ENCODE peak calls at places on chromosome 16, in ten cellular contexts. O, J, K, Z, E, C, T, L, D and V are unnamed samples.

GRCh38 chr16:1920727-1921155 is 2.5 kb upstream of the HS3ST6 start:
- DNase-seq in O (no peak), J (peak; percentile 75), K (no peak), Z (no peak), E (peak; percentile 82), C (peak; percentile 61), T (peak; percentile 93), L (no peak), D (peak; percentile 41), V (peak; percentile 52)

GRCh38 chr16:55655709-55656694 is at the start of gene SLC6A2:
- DNase-seq in O (peak; percentile 37), J (no peak), K (no peak), Z (no peak), E (peak; percentile 75), C (no peak), T (peak; percentile 82), L (no peak), D (no peak), V (no peak)

GRCh38 chr16:86045601-86045971 is 146.6 kb downstream of the IRF8 start:
- DNase-seq in O (no peak), J (no peak), K (no peak), Z (no peak), E (peak; percentile 14), C (peak; percentile 1), T (no peak), L (no peak), D (no peak), V (no peak)

GRCh38 chr16:12535535-12536411 is 267.9 kb downstream of the CPPED1 start:
- DNase-seq in O (no peak), J (no peak), K (no peak), Z (no peak), E (no peak), C (no peak), T (peak; percentile 88), L (no peak), D (peak; percentile 25), V (no peak)

GRCh38 chr16:70483426-70483825 is 29.0 kb downstream of the FCSK start:
- DNase-seq in O (no peak), J (no peak), K (no peak), Z (no peak), E (no peak), C (no peak), T (no peak), L (no peak), D (no peak), V (no peak)

GRCh38 chr16:57958544-57958943 is 12.4 kb downstream of the CNGB1 start:
- DNase-seq in O (no peak), J (no peak), K (no peak), Z (no peak), E (no peak), C (no peak), T (no peak), L (no peak), D (no peak), V (no peak)

GRCh38 chr16:20853076-20853597 is 46.8 kb downstream of the REXO5 start:
- DNase-seq in O (no peak), J (no peak), K (no peak), Z (no peak), E (peak; percentile 58), C (no peak), T (no peak), L (no peak), D (no peak), V (no peak)

GRCh38 chr16:30585022-30585399 is 486 bp downstream of the ZNF785 start:
- DNase-seq in O (no peak), J (no peak), K (no peak), Z (no peak), E (peak; percentile 28), C (peak; percentile 30), T (peak; percentile 37), L (no peak), D (no peak), V (peak; percentile 28)

GRCh38 chr16:61936522-61936921 is 99.7 kb downstream of the CDH8 start:
- DNase-seq in O (no peak), J (no peak), K (no peak), Z (no peak), E (no peak), C (no peak), T (peak; percentile 36), L (no peak), D (no peak), V (no peak)

GRCh38 chr16:73122604-73123386 is 74.9 kb upstream of the ZFHX3 start:
- DNase-seq in O (peak; percentile 44), J (no peak), K (peak; percentile 36), Z (peak; percentile 53), E (no peak), C (no peak), T (no peak), L (peak; percentile 59), D (no peak), V (no peak)

GRCh38 chr16:85879975-85880831 is 18.8 kb upstream of the IRF8 start:
- DNase-seq in O (no peak), J (no peak), K (no peak), Z (no peak), E (peak; percentile 60), C (no peak), T (no peak), L (no peak), D (no peak), V (no peak)

GRCh38 chr16:60318486-60318885 is 1584.4 kb upstream of the GOT2 start:
- DNase-seq in O (no peak), J (no peak), K (no peak), Z (no peak), E (no peak), C (no peak), T (no peak), L (no peak), D (no peak), V (no peak)

GRCh38 chr16:28202147-28202746 is 9.5 kb downstream of the XPO6 start:
- DNase-seq in O (no peak), J (no peak), K (no peak), Z (no peak), E (no peak), C (no peak), T (no peak), L (no peak), D (no peak), V (no peak)

DNA sequence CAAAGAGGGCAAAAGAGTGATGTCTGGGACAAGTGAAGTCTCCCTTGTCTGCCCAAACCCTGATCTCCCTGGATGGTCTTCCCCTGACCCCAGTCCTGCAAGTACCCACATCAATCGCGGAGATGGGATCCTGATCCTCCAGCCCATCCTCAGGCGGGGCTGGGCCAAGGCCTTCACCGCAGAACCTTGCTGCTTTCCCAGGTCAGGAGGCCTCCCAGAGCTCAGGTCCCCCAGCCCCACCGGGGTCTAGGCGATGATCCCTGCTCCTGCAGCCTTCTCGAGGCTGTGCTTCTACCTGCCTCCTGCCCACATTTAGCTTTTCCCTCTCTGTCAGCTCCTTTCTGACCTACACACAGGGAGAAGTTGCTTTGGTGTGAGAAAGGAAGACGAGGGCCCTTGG is 6.3 kb downstream of the SLC12A4 start:
- DNase-seq in O (no peak), J (no peak), K (no peak), Z (no peak), E (no peak), C (no peak), T (no peak), L (no peak), D (no peak), V (no peak)
- H3K4me1 ChIP-seq in O (peaks cover 29% of the 10 kb centered on the region), J (peaks cover 78% of the 10 kb centered on the region), K (peaks cover 55% of the 10 kb centered on the region), Z (peaks cover 85% of the 10 kb centered on the region), E (peaks cover 22% of the 10 kb centered on the region), C (peaks cover 15% of the 10 kb centered on the region), T (peaks cover 14% of the 10 kb centered on the region), L (peaks cover 57% of the 10 kb centered on the region), D (peaks cover 12% of the 10 kb centered on the region), V (no peaks in the 10 kb centered on the region)

DNA sequence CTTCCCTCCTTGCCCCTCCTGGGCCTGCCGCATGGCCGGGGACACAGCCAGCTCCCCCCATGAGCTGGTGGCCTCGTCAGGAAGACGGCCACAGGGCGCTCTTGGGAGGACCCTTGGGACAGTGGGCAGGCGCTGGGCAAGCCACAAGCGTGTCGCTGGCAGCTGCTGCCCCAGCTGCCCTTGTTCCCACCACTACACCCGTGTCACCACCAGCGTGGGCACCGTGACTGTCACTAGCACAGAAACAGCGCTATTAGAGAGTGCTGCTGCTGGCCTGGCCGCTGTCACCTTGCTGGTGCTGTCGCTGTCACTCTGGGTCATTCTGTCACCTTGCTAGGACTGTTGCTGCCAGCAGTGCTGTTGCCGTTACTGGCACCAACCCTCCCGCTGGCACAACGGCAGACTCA is 47.2 kb downstream of the ZFPM1 start:
- DNase-seq in O (no peak), J (no peak), K (no peak), Z (peak; percentile 32), E (no peak), C (no peak), T (no peak), L (peak; percentile 58), D (no peak), V (no peak)
- H3K27me3 ChIP-seq in O (no peaks in the 10 kb centered on the region), J (no peaks in the 10 kb centered on the region), K (no peaks in the 10 kb centered on the region), Z (no peaks in the 10 kb centered on the region), E (no peaks in the 10 kb centered on the region), C (no peaks in the 10 kb centered on the region), T (no peaks in the 10 kb centered on the region), L (no peaks in the 10 kb centered on the region), D (no peaks in the 10 kb centered on the region), V (no peaks in the 10 kb centered on the region)

DNA sequence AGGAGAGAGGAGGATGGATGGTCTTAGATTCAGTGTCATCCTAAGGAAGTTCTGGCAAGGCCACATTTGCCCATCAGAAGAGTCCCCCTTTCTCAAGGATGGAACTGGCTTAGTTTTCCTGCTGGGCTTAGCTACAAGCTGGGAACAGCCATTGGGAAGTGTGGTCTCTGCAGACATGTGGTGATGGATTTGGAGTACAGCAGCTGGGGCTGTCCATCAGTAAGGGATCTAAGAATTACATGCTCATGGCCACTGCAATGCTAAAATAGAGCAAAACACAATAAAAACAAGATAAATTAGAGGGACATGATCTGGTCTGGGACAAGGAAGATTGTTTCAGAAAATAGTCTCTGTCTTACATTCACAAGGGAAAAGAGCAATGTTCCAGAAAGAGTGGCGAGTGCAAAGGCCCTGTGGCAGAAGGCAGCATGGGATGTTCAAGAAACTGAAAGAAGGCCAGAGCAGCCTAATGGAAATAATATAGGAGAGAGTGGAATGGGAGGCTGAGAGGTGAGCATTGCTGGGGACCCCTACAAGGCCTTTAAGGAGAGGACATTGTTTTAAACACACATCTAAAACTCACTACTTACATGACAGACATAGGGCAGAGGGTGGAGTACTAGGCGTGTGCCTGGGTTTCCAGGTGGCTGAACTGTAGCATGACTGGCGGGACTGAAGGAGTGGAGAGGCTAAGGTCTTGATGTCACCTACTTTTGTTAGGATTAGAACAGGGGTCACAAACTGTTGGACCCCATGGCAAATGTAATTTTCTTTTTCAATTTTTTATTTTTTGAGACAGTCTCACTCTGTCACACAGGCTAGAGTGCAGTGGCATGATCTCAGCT is 17.0 kb upstream of the TOX3 start:
- DNase-seq in O (no peak), J (no peak), K (no peak), Z (no peak), E (no peak), C (peak; percentile 37), T (no peak), L (no peak), D (no peak), V (no peak)
- H3K4me1 ChIP-seq in O (no peaks in the 10 kb centered on the region), J (peaks cover 5% of the 10 kb centered on the region), K (no peaks in the 10 kb centered on the region), Z (no peaks in the 10 kb centered on the region), E (no peaks in the 10 kb centered on the region), C (peaks cover 2% of the 10 kb centered on the region), T (no peaks in the 10 kb centered on the region), L (no peaks in the 10 kb centered on the region), D (peaks cover 1% of the 10 kb centered on the region), V (peaks cover 3% of the 10 kb centered on the region)

DNA sequence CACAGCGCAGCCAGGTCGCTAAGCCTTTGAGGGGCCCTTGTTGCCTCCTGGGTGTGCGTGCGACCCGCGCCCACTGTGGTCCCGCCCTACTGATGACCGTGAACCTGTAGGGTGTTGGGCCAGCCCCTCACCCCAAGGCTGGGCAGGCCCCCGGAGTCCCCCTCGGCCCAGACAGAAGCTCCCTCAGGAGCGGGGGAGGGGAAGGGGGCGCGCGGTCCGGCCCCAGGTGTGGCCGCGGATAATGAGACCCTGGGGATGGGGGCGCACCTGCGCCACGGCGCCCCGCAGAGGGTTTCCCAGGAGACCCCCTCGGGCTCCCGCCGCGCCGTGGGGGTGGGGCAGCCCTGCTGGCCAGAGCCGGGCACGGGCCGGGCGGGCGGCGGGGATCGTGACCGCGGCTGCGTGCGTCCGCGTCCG is 378 bp upstream of the ARHGDIG start:
- DNase-seq in O (no peak), J (no peak), K (no peak), Z (no peak), E (no peak), C (no peak), T (peak; percentile 51), L (no peak), D (no peak), V (no peak)
- H3K27me3 ChIP-seq in O (peaks cover 17% of the 10 kb centered on the region), J (peaks cover 39% of the 10 kb centered on the region), K (no peaks in the 10 kb centered on the region), Z (peaks cover 13% of the 10 kb centered on the region), E (peaks cover 37% of the 10 kb centered on the region), C (peaks cover 53% of the 10 kb centered on the region), T (peaks cover 73% of the 10 kb centered on the region), L (peaks cover 45% of the 10 kb centered on the region), D (peaks cover 18% of the 10 kb centered on the region), V (no peaks in the 10 kb centered on the region)